ENCODE peak calls at places on chromosomes 11 and 22, in four cellular contexts. J, R, K and S are unnamed samples.

GRCh38 chr11:96393753-96394348 is 4.0 kb downstream of the JRKL start:
- DNase-seq in R (peak), K (peak), J (peak), S (peak)

GRCh38 chr11:111301840-111302113 is 3.4 kb downstream of the POU2AF3 start:
- DNase-seq in J (no peak), R (no peak), K (no peak), S (no peak)

GRCh38 chr22:27107824-27108223 is 450.4 kb downstream of the MIAT start:
- DNase-seq in J (no peak), K (peak), R (peak), S (peak)

GRCh38 chr22:20013382-20013871 is 3.2 kb downstream of the ARVCF start:
- DNase-seq in R (peak), K (peak), J (no peak), S (peak)

GRCh38 chr11:35419713-35420333 is 465 bp upstream of the SLC1A2 start:
- DNase-seq in J (no peak), K (no peak), R (no peak), S (no peak)

GRCh38 chr11:17171342-17171741 is 36.4 kb downstream of the PIK3C2A start:
- DNase-seq in J (no peak), R (peak), K (peak), S (peak)

GRCh38 chr11:5700422-5701064 is 11.0 kb downstream of the TRIM22 start:
- DNase-seq in R (no peak), K (no peak), J (no peak), S (no peak)

GRCh38 chr11:1931326-1931725 is 11.8 kb downstream of the TNNT3 start:
- DNase-seq in K (peak), J (no peak), R (peak), S (no peak)

GRCh38 chr22:47173535-47174021 is 411.1 kb downstream of the TBC1D22A start:
- DNase-seq in R (no peak), K (no peak), J (no peak), S (no peak)

GRCh38 chr11:2862950-2863618 is 22.5 kb downstream of the CDKN1C start:
- DNase-seq in J (no peak), R (no peak), K (no peak), S (no peak)

GRCh38 chr11:12808519-12808918 is 134.3 kb downstream of the TEAD1 start:
- DNase-seq in R (peak), J (peak), K (peak), S (peak)

GRCh38 chr11:14656536-14657457 is 13.2 kb downstream of the PDE3B start:
- DNase-seq in K (no peak), J (no peak), R (no peak), S (no peak)

GRCh38 chr11:57527056-57527631 is 3.4 kb downstream of the TIMM10 start:
- DNase-seq in J (peak), K (peak), R (peak), S (peak)

GRCh38 chr11:13761250-13761649 is 92.8 kb downstream of the FAR1 start:
- DNase-seq in J (no peak), R (no peak), K (no peak), S (peak)

GRCh38 chr22:30210235-30210831 is 36.2 kb downstream of the LIF start:
- DNase-seq in R (peak), K (peak), J (no peak), S (no peak)

GRCh38 chr11:74025467-74026166 is 16.7 kb upstream of the UCP3 start:
- DNase-seq in R (peak), J (no peak), K (peak), S (peak)

GRCh38 chr22:41532908-41533825 is 11.1 kb downstream of the POLR3H start:
- DNase-seq in R (peak), J (peak), K (peak), S (peak)

GRCh38 chr11:72807021-72807693 is 7.1 kb upstream of the ATG16L2 start:
- DNase-seq in R (no peak), J (no peak), K (no peak), S (peak)

GRCh38 chr11:92061648-92062047 is 163.0 kb upstream of the FAT3 start:
- DNase-seq in K (no peak), J (no peak), R (no peak), S (no peak)

GRCh38 chr11:112961146-112961668 is at the start of gene NCAM1:
- DNase-seq in R (peak), J (peak), K (peak), S (peak)

GRCh38 chr22:17087176-17088131 is 2.7 kb downstream of the IL17RA start:
- DNase-seq in K (peak), R (no peak), J (peak), S (peak)

GRCh38 chr11:4459470-4459869 is 10.4 kb downstream of the OR52K2 start:
- DNase-seq in K (peak), R (peak), J (no peak), S (peak)

GRCh38 chr11:86632499-86633269 is 39.7 kb downstream of the ME3 start:
- DNase-seq in K (peak), J (no peak), R (peak), S (peak)

GRCh38 chr11:33916736-33917135 is 24.9 kb upstream of the LMO2 start:
- DNase-seq in J (no peak), R (no peak), K (no peak), S (no peak)

GRCh38 chr22:19429950-19430889 is 1.3 kb downstream of the HIRA start:
- DNase-seq in K (peak), J (peak), R (peak), S (peak)

GRCh38 chr11:126575849-126576248 is 220.4 kb downstream of the ST3GAL4 start:
- DNase-seq in J (no peak), R (no peak), K (no peak), S (no peak)

GRCh38 chr22:38110008-38110862 is at the start of gene BAIAP2L2:
- DNase-seq in R (peak), J (no peak), K (no peak), S (no peak)
- H3K4me3 ChIP-seq in R (no peak), J (no peak), K (no peak), S (no peak)

GRCh38 chr11:133966924-133967598 is 10.3 kb upstream of the IGSF9B start:
- DNase-seq in R (no peak), J (no peak), K (no peak), S (no peak)

GRCh38 chr11:133968300-133968699 is 11.5 kb upstream of the IGSF9B start:
- DNase-seq in J (no peak), R (no peak), K (no peak), S (no peak)

GRCh38 chr11:133969072-133969471 is 12.3 kb upstream of the IGSF9B start:
- DNase-seq in J (no peak), R (no peak), K (no peak), S (no peak)

GRCh38 chr11:133966147-133966546 is 9.4 kb upstream of the IGSF9B start:
- DNase-seq in J (no peak), R (no peak), K (no peak), S (no peak)

DNA sequence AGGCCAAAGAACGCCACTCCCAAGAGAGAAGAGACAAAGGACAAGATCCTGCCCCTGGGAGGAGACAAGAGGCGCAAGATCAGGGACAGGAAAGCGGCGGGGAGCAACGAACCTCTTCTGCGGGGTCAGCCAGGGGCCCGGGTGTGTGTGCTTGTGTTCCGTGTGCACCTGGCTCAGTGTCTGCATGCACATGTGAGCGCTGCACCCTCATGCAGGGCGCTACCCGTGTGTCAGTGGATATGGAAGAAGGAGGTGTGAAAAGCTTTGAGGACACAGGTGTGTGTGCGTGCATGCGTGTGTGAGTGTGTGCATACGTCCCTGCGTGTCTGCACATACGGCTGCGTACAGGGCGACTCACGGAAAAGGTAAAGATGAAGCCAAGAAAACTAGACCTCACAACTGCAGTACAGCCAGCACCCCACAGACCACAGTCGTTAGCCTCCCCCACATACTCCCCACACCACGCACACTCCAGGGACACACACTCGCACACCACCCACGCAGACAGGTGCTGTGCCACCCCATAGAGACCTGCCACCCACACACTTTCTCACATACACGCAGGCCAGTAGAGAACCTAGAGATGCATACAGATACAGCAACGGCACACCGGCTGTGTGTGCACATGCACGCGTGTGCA is 11.0 kb upstream of the IGSF9B start:
- DNase-seq in R (no peak), K (no peak), J (no peak), S (no peak)
- TF ChIP-seq CTCF in R (no peak), K (no peak), J (no peak), S (no peak)

GRCh38 chr22:37638351-37639069 is 959 bp upstream of the SH3BP1 start:
- DNase-seq in R (peak), J (peak), K (no peak), S (no peak)
- H3K4me3 ChIP-seq in R (peak), J (peak), K (no peak), S (no peak)

DNA sequence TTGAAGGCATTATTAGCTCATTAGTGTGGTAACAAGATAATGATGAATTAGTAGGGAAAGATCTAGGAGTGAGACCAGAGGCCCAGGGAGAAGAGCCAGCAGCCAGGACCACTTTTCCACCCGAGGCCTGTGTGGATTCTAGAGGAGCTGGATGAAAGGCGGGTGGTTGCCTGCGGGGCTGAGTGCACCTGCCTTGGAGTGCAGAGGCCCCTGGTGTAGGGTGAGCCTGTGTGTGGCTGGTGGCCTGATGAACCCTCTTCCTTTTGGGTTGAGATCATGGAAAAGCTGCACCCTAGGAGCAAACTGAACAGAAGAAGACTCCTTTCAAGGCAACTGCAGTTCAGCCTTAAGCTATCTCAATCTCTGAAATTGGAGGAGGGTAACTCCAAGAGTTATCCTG is 5.9 kb upstream of the TP53AIP1 start:
- DNase-seq in K (no peak), R (no peak), J (peak), S (no peak)
- TF ChIP-seq CTCF in K (peak), R (no peak), J (peak), S (no peak)

DNA sequence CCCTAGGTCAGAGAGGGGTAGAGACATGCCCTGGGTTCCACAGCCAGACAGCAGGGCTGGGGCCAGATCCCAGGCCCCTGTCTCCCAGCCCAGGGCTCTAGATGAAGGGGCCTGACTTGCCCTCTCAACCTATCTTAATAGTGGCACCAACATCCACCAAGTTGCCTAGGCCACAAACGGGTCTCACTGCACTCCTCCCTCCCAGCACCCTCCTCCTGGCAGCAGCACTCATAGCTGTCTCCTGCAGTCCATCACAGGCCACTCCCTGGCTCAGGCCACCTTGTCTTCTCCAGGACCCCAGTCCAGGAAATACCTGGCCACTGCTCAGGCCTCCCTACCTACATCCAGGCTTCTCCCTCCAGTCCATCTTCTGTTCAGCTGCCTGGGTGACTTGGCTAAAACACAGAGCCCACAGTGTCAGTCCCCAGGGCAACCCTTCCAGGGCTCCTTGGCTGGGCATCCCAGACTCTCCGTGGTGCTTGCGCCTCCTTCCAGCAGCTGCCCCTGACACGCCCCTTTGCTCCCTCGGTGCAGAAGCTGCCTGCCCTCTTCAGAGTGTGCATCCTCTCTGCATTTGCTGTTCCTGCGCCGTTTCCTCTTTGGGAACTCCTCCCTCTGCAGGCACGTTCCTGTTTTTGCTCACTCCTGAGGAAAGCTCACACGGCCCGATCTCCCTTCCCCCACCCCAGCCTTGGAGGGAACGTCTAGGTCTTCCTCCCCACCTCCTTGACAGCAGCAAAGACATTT is 40.5 kb downstream of the LRRC32 start:
- DNase-seq in R (no peak), K (peak), J (no peak), S (peak)
- H3K4me3 ChIP-seq in R (no peak), K (no peak), J (no peak), S (no peak)

GRCh38 chr11:106133529-106133928 is 56.1 kb downstream of the AASDHPPT start:
- DNase-seq in K (peak), R (peak), J (no peak), S (no peak)
- TF ChIP-seq CTCF in K (peak), R (peak), J (peak), S (peak)

DNA sequence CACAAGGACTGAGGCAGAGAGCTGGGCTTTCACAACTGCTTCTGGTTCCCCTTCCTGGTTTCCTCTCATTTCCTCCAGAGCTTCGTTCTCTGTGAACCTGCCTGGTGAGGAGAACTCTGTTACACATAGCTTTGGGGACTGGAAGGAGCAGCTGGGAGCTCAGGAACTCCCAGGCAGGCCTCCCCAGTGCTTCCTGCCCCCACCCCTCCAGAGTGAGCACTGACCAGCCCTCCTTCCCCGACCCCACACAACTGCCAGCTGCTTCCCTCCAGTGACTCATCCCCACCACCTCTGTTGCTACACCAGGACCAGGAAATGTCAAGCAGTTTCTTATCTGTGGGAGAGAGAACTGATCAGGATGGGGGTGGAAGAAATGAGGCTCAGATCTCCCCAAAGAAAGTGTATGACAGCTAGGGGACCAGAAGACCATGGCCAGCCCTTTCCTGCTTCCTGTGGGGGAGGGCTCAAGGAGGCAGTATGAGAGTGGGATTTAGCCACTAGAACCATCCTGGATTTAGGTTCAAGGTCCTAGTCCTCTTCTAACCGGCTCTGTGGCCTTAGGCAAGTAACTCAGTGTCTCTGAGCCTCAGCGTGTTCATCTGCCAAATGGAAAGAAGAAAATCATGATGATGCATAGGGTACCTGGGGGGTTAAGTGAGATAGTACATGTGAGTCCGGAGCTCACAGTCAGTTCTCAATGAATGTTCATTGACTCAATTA is 4.5 kb upstream of the TP53I11 start:
- DNase-seq in K (peak), J (no peak), R (peak), S (peak)
- H3K4me3 ChIP-seq in K (no peak), J (no peak), R (no peak), S (no peak)

GRCh38 chr11:45180158-45180887 is 33.9 kb downstream of the PRDM11 start:
- DNase-seq in K (no peak), R (peak), J (peak), S (no peak)
- TF ChIP-seq CTCF in K (peak), R (peak), J (peak), S (peak)

GRCh38 chr11:67354314-67355022 is 1.1 kb upstream of the POLD4 start:
- DNase-seq in J (no peak), K (peak), R (peak), S (peak)
- H3K4me3 ChIP-seq in J (peak), K (peak), R (no peak), S (peak)